ENCODE peak calls at places on chromosomes 2 and 18, in four cellular contexts. A is A549, X is IMR-90, W is H1. Q is an unnamed sample.

GRCh38 chr2:234292955-234293228 is 204.0 kb downstream of the ARL4C start:
- DNase-seq in X (no peak), A (no peak), W (no peak), Q (no peak)

GRCh38 chr2:141341444-141341843 is 789.4 kb downstream of the LRP1B start:
- DNase-seq in A (peak; percentile 4), X (peak; percentile 99), W (no peak), Q (peak; percentile 15)

GRCh38 chr2:241009601-241010530 is 11.4 kb downstream of the SNED1 start:
- DNase-seq in W (peak; percentile 76), A (no peak), X (peak; percentile 50), Q (peak; percentile 87)

GRCh38 chr2:14039134-14039533 is 593.4 kb upstream of the LRATD1 start:
- DNase-seq in A (no peak), X (no peak), W (no peak), Q (no peak)

GRCh38 chr2:41722668-41723369 is 325.0 kb upstream of the PKDCC start:
- DNase-seq in W (no peak), A (no peak), X (peak; percentile 52), Q (no peak)

GRCh38 chr18:8871484-8871883 is 166.1 kb downstream of the MTCL1 start:
- DNase-seq in A (no peak), X (no peak), W (no peak), Q (no peak)

GRCh38 chr2:74741076-74741460 is 87.0 kb downstream of the SEMA4F start:
- DNase-seq in W (no peak), A (no peak), X (no peak), Q (peak; percentile 61)

GRCh38 chr2:177767768-177768167 is 304.8 kb downstream of the PDE11A start:
- DNase-seq in A (no peak), X (no peak), W (no peak), Q (no peak)

GRCh38 chr2:234666911-234667310 is 170.0 kb upstream of the ARL4C start:
- DNase-seq in A (no peak), X (no peak), W (peak; percentile 8), Q (no peak)

GRCh38 chr18:49023281-49023937 is 72.6 kb upstream of the SMAD7 start:
- DNase-seq in A (no peak), X (no peak), W (no peak), Q (no peak)

GRCh38 chr2:196322963-196323810 is 151.8 kb upstream of the STK17B start:
- DNase-seq in X (peak; percentile 70), W (no peak), A (no peak), Q (no peak)

GRCh38 chr18:50663626-50664441 is 103.9 kb downstream of the MAPK4 start:
- DNase-seq in X (no peak), A (no peak), W (no peak), Q (no peak)

GRCh38 chr2:111624401-111625156 is 259.4 kb downstream of the ANAPC1 start:
- DNase-seq in W (no peak), A (peak; percentile 27), X (peak; percentile 86), Q (no peak)

GRCh38 chr2:205734436-205734835 is 52.1 kb downstream of the NRP2 start:
- DNase-seq in X (peak; percentile 90), W (no peak), A (peak; percentile 52), Q (peak; percentile 51)

GRCh38 chr18:45109271-45109670 is 428.6 kb downstream of the SETBP1 start:
- DNase-seq in W (no peak), X (no peak), A (no peak), Q (no peak)

GRCh38 chr2:142347751-142348150 is 216.9 kb upstream of the LRP1B start:
- DNase-seq in A (no peak), X (no peak), W (no peak), Q (no peak)

GRCh38 chr2:121096611-121097010 is 188.4 kb downstream of the TFCP2L1 start:
- DNase-seq in W (no peak), X (no peak), A (no peak), Q (no peak)

GRCh38 chr2:134360750-134361487 is 107.0 kb downstream of the MGAT5 start:
- DNase-seq in W (no peak), X (no peak), A (no peak), Q (no peak)

GRCh38 chr2:177596866-177597265 is 204.3 kb downstream of the AGPS start:
- DNase-seq in W (no peak), X (no peak), A (no peak), Q (no peak)

GRCh38 chr18:35042389-35043066 is 1.3 kb downstream of the MAPRE2 start:
- DNase-seq in W (no peak), A (no peak), X (no peak), Q (no peak)
- TF ChIP-seq POLR2A in W (no peak), A (no peak), X (no peak), Q (no peak)

DNA sequence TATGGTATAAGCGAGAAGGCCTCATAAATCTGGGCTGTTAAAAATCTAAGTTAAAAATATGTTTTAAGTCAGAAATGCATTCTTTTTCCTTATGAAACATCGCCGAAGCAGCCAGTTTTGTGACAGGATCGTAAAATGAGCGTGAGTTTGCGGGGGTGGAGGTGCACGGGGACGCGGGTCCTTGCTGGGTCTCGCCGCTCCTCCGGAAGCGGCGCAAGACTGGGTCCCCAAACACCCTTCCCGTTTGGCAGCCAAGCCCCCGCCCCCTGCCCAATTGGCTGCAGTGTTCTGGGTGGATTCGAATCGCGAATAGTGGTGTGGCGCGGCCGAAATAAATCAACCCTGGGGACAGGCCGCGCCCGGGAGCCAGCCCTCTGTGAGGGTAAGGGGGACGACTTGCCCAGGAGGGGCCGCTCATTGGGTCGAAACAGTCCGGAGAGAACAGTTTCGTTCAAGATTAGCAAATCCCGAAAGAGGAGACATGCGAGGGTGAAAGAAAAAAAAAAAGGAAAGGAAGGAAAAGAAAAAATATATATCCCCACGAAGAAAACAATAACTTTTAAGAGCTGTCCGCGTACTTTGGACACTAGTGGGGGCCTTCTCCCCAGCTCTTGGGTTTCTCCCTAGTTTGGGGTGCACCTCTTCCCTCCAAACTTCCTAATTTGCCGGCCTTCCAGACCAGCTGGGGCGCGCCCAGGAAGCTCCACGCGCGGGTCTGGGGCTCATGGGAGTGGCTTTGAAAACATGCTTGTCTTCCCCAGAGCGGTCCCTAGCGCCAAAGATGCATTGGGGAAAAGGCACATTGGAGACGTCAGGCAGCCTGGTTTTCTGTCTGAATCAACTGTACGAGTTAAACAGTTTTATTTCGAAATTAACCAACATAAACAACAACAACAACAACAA is 3.1 kb upstream of the GATA6 start:
- DNase-seq in X (no peak), W (peak; percentile 53), A (peak; percentile 11), Q (no peak)
- TF ChIP-seq POLR2A in X (no peak), W (no peak), A (no peak), Q (no peak)

GRCh38 chr2:24083567-24084385 is 858 bp downstream of the TP53I3 start:
- DNase-seq in W (no peak), A (peak; percentile 98), X (peak; percentile 79), Q (peak; percentile 68)
- TF ChIP-seq POLR2A in W (peak; percentile 44), A (peak; percentile 77), X (no peak), Q (peak; percentile 6)

GRCh38 chr2:201132518-201132917 is 16.6 kb downstream of the CFLAR start:
- DNase-seq in X (no peak), A (no peak), W (no peak), Q (no peak)

GRCh38 chr2:201127570-201127969 is 11.6 kb downstream of the CFLAR start:
- DNase-seq in W (no peak), X (peak; percentile 74), A (peak; percentile 55), Q (no peak)

GRCh38 chr2:201129044-201129505 is 13.1 kb downstream of the CFLAR start:
- DNase-seq in W (no peak), X (peak; percentile 89), A (peak; percentile 71), Q (no peak)

GRCh38 chr2:201127128-201127521 is 11.2 kb downstream of the CFLAR start:
- DNase-seq in X (no peak), W (no peak), A (no peak), Q (no peak)

GRCh38 chr2:201130524-201131186 is 14.7 kb downstream of the CFLAR start:
- DNase-seq in A (peak; percentile 52), W (no peak), X (peak; percentile 91), Q (no peak)
- TF ChIP-seq POLR2A in A (no peak), W (no peak), X (no peak), Q (no peak)

DNA sequence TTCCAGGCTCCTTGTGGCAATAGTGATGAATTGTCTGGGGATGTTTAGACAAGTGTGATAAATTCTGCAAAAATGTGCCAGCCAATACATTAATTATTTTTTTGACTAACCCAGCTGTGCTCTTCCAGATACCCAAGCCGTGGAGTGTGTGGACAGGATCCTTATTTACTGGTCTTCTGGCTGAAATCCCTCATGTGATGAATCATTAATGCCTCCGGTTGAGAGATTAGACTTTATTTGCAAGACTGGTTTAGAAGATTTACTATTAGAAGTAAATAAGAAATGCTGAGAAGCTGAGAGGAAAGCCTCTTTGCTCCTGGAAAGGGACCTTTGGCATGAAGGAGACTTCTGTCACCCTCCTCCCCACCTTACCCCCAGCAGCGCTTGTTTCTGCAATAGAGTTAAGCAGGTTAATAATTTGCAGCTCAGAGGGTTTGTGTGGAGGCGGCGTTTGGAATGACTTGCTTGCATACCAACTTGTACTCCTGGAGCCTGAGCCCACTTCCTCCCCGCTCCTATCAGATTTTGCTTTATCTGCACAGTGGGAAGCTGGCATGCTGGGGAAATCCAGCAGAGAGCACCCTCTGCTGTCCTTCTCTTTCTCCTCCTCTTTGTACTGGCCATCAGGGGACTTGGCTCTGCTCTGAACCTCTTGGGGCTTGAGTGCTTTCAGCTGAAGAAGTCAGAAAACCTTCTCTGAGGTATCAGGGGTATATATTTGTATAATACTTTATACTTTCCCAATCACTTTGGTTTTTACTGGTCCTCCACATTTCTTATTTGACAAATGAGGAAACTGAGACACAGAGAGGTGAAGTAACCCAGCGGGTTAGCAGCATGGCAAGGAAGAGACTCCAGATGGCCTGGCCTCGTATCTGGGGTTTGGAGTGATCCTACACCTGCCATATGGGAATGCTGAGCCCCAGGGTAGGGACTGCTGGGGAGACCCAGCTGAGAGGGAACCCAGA is 16.3 kb downstream of the SLC3A1 start:
- DNase-seq in W (no peak), X (peak; percentile 75), A (peak; percentile 99), Q (peak; percentile 38)
- TF ChIP-seq POLR2A in W (no peak), X (no peak), A (no peak), Q (no peak)

GRCh38 chr2:216503697-216504375 is 5.2 kb downstream of the RPL37A start:
- DNase-seq in A (no peak), X (no peak), W (no peak), Q (no peak)

GRCh38 chr2:216501854-216502253 is 3.2 kb downstream of the RPL37A start:
- DNase-seq in X (no peak), A (no peak), W (no peak), Q (no peak)

GRCh38 chr2:216502776-216503629 is 4.4 kb downstream of the RPL37A start:
- DNase-seq in W (no peak), A (no peak), X (no peak), Q (no peak)

GRCh38 chr2:216505133-216506106 is 6.8 kb downstream of the RPL37A start:
- DNase-seq in A (no peak), X (no peak), W (no peak), Q (no peak)

DNA sequence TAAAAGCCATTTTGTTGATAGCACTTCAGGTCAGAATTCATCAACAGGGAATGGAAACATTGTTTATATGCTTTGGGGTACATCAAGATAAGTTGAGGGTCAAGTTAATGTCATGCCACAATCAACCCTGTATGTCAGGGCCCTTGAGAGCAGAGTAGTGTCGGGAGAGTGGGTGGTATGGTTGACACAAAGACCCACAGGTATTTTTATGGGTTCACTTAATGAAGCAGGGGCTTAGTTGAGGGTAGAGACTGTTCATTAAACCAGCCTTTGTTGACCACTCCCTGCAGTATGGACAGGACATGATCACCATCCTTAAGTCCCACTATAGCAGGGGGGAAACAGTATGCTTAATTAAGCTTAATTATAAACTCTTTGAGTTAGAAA is 5.7 kb downstream of the RPL37A start:
- DNase-seq in A (no peak), W (no peak), X (no peak), Q (no peak)
- TF ChIP-seq POLR2A in A (no peak), W (peak; percentile 42), X (no peak), Q (no peak)

Q was measured in H54.